ENCODE peak calls at places on chromosomes 2 and 18, in seven cellular contexts. D, E, X, I, V, W and T are unnamed samples.

GRCh38 chr2:42132066-42132965 is 36.8 kb upstream of the EML4 start:
- DNase-seq in D (no peak), E (no peak), X (no peak), I (peak; percentile 93), V (peak; percentile 91), W (peak; percentile 98), T (peak; percentile 91)

GRCh38 chr18:26435415-26436095 is 112.8 kb downstream of the KCTD1 start:
- DNase-seq in D (no peak), E (no peak), X (no peak), I (no peak), V (no peak), W (no peak), T (no peak)

GRCh38 chr2:108271691-108272253 is 16.9 kb upstream of the SULT1C2 start:
- DNase-seq in D (no peak), E (no peak), X (no peak), I (peak; percentile 79), V (peak; percentile 72), W (peak; percentile 27), T (peak; percentile 77)

GRCh38 chr2:174846941-174847938 is 83.0 kb upstream of the CHRNA1 start:
- DNase-seq in D (no peak), E (no peak), X (peak; percentile 74), I (peak; percentile 91), V (peak; percentile 98), W (peak; percentile 96), T (peak; percentile 94)

GRCh38 chr2:71609958-71610357 is 156.6 kb downstream of the DYSF start:
- DNase-seq in D (peak; percentile 24), E (no peak), X (no peak), I (peak; percentile 63), V (peak; percentile 75), W (peak; percentile 38), T (peak; percentile 88)

GRCh38 chr2:161170377-161170776 is 10.1 kb downstream of the TANK start:
- DNase-seq in D (no peak), E (no peak), X (no peak), I (peak; percentile 9), V (no peak), W (no peak), T (no peak)

GRCh38 chr2:10924441-10924840 is 12.7 kb downstream of the KCNF1 start:
- DNase-seq in D (no peak), E (no peak), X (no peak), I (no peak), V (no peak), W (no peak), T (peak; percentile 36)

GRCh38 chr18:10032331-10032979 is 118.6 kb downstream of the VAPA start:
- DNase-seq in D (no peak), E (peak; percentile 36), X (peak; percentile 73), I (no peak), V (no peak), W (no peak), T (no peak)

GRCh38 chr2:69789129-69789528 is 40.3 kb upstream of the GMCL1 start:
- DNase-seq in D (no peak), E (no peak), X (no peak), I (peak; percentile 93), V (peak; percentile 58), W (peak; percentile 97), T (peak; percentile 87)

GRCh38 chr2:8653485-8653884 is 28.4 kb upstream of the ID2 start:
- DNase-seq in D (no peak), E (peak; percentile 46), X (peak; percentile 67), I (no peak), V (no peak), W (no peak), T (no peak)

GRCh38 chr18:79595876-79596374 is 83.7 kb upstream of the CTDP1 start:
- DNase-seq in D (no peak), E (no peak), X (no peak), I (no peak), V (no peak), W (no peak), T (no peak)

GRCh38 chr18:9707381-9708056 is 582 bp upstream of the RAB31 start:
- DNase-seq in D (no peak), E (no peak), X (no peak), I (peak; percentile 63), V (peak; percentile 48), W (no peak), T (peak; percentile 61)

GRCh38 chr2:105176429-105176828 is 65.1 kb upstream of the GPR45 start:
- DNase-seq in D (no peak), E (no peak), X (no peak), I (no peak), V (no peak), W (no peak), T (no peak)

GRCh38 chr2:144607899-144608477 is 88.1 kb upstream of the ZEB2 start:
- DNase-seq in D (no peak), E (no peak), X (no peak), I (peak; percentile 15), V (peak; percentile 63), W (peak; percentile 71), T (peak; percentile 68)

GRCh38 chr2:219631406-219631891 is 4.0 kb downstream of the SLC4A3 start:
- DNase-seq in D (no peak), E (no peak), X (no peak), I (no peak), V (no peak), W (no peak), T (no peak)

GRCh38 chr2:183868707-183869106 is 729.6 kb upstream of the ZNF804A start:
- DNase-seq in D (no peak), E (no peak), X (no peak), I (peak; percentile 10), V (peak; percentile 25), W (peak; percentile 42), T (no peak)

GRCh38 chr2:183867206-183867605 is 731.1 kb upstream of the ZNF804A start:
- DNase-seq in D (no peak), E (no peak), X (no peak), I (no peak), V (no peak), W (no peak), T (no peak)

GRCh38 chr2:183866666-183867065 is 731.7 kb upstream of the ZNF804A start:
- DNase-seq in D (no peak), E (no peak), X (no peak), I (no peak), V (peak; percentile 1), W (no peak), T (no peak)

GRCh38 chr2:183872131-183872530 is 726.2 kb upstream of the ZNF804A start:
- DNase-seq in D (no peak), E (no peak), X (no peak), I (no peak), V (no peak), W (no peak), T (no peak)

DNA sequence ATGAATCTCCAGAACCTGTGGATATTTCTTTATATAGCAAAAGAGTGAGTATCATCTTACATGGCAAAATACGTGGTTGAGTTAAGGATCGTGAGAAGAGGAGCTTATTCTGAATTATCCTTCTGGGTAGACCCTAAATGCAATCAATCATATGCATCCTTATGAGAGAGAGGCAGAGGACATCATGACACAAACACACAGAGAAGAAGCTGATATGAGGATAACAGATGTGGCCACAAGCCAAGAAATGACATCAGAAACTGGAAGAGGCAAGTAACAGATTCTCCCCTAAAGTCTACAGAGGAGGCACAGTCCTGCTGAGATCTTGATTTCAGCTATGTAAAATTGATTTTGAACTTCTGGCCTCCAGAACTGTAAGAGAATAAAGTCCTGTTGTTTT is 730.2 kb upstream of the ZNF804A start:
- DNase-seq in D (no peak), E (no peak), X (no peak), I (no peak), V (peak; percentile 1), W (no peak), T (no peak)
- H3K4me3 ChIP-seq in D (no peak overlapping the region), E (no peak overlapping the region), X (no peak overlapping the region), I (no peak overlapping the region), V (no peak overlapping the region), W (no peak overlapping the region), T (no peak overlapping the region)

GRCh38 chr2:29012211-29012681 is 31.1 kb downstream of the TOGARAM2 start:
- DNase-seq in D (no peak), E (no peak), X (no peak), I (peak; percentile 23), V (peak; percentile 58), W (no peak), T (no peak)

GRCh38 chr2:29009711-29010677 is 28.9 kb downstream of the TOGARAM2 start:
- DNase-seq in D (no peak), E (no peak), X (no peak), I (no peak), V (no peak), W (no peak), T (no peak)

GRCh38 chr2:29013046-29013780 is 32.1 kb downstream of the TOGARAM2 start:
- DNase-seq in D (no peak), E (no peak), X (no peak), I (peak; percentile 11), V (peak; percentile 33), W (no peak), T (no peak)

GRCh38 chr2:29010946-29011649 is 30.0 kb downstream of the TOGARAM2 start:
- DNase-seq in D (no peak), E (no peak), X (peak; percentile 32), I (peak; percentile 14), V (peak; percentile 53), W (peak; percentile 80), T (peak; percentile 23)

DNA sequence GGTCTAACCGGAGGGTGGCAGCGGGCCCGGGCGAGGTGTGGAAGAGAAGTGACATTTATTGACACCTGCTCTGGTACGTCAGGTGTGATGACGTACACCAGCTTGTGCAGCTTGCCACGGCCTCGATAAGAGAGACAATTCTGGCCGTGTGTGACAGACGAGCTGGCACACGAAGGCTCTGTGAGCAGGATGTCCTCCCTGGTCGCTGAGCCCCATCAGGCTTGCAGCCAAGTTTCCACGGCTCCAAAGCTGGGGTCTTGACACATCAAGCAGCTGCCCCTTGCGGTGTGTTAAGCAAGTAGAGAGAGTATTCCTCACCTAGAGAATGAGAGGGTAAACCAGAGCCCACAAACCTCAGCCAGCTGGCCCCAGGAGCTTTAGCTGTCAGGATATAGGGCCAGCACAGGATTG is 30.6 kb downstream of the TOGARAM2 start:
- DNase-seq in D (no peak), E (no peak), X (no peak), I (no peak), V (no peak), W (peak; percentile 42), T (no peak)
- H3K4me1 ChIP-seq in D (no peaks in the 10 kb centered on the region), E (peaks cover 17% of the 10 kb centered on the region), X (peaks cover 18% of the 10 kb centered on the region), I (no peaks in the 10 kb centered on the region), V (no peaks in the 10 kb centered on the region), W (peaks cover 44% of the 10 kb centered on the region), T (peaks cover 22% of the 10 kb centered on the region)

DNA sequence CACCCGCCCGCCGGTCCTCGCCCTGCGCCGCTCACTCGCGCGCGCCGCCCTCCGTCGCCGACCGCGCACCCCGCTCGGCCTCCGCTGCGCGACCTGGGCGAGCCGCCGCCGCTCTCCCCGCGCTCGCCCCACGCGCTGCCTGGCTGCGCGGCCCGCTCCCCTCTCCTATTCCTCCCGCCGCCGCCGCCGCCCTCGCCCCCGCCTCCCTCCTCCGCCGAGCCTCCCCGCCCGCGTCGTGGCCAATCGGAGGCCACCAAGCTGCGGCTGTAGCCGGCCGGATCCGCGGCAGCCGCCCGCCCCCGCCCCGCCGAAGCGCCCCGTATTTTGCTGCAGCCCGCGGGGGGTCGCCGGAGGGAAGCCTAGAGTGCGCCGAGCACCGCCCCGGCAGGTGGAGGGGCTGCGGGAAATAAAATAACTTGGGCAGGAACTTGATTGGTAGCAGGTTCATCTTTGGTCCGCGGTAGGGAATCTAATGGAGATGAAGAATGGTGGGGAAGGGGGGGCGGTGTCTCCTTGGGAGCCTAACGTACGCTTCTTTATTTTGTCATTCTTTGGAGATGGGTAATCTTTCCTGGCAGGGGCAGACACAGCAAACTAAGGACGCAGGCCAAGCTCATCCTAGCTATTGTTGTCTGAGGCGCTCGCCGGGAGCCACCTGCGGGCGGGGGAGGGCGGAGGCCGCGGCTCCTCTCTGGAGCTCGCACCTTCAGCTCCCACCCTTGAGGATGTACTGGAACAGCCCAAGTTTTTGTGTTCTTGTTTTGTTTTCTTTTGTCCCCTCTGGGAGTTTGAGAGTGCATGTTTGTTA is 1.1 kb upstream of the CDH2 start:
- DNase-seq in D (no peak), E (peak; percentile 80), X (peak; percentile 93), I (peak; percentile 83), V (no peak), W (peak; percentile 47), T (peak; percentile 90)
- H3K9ac ChIP-seq in D (no peak overlapping the region), E (peak overlapping the region; percentile 98), X (no peak overlapping the region), I (peak overlapping the region; percentile 63), V (peak overlapping the region; percentile 52), W (peak overlapping the region; percentile 98), T (peak overlapping the region; percentile 69)

GRCh38 chr18:12861637-12862036 is 22.4 kb downstream of the PTPN2 start:
- DNase-seq in D (no peak), E (no peak), X (no peak), I (no peak), V (no peak), W (no peak), T (no peak)
- H3K4me3 ChIP-seq in D (no peak overlapping the region), E (no peak overlapping the region), X (peak overlapping the region; percentile 18), I (no peak overlapping the region), V (no peak overlapping the region), W (no peak overlapping the region), T (no peak overlapping the region)